ENCODE peak calls at places on chromosomes 16 and 17, in seven cellular contexts. U, J, S, L, I, Y and Q are unnamed samples.

GRCh38 chr16:54325616-54326265 is 39.2 kb upstream of the IRX3 start:
- DNase-seq in U (no peak), J (no peak), S (no peak), L (no peak), I (no peak), Y (no peak), Q (no peak)

GRCh38 chr17:42518755-42519545 is 17.1 kb upstream of the NAGLU start:
- DNase-seq in U (no peak), J (peak; percentile 55), S (peak; percentile 80), L (peak; percentile 77), I (peak; percentile 91), Y (peak; percentile 89), Q (peak; percentile 62)

GRCh38 chr16:78478267-78478821 is 378.9 kb downstream of the WWOX start:
- DNase-seq in U (no peak), J (no peak), S (no peak), L (no peak), I (no peak), Y (no peak), Q (no peak)

GRCh38 chr17:19800571-19800970 is 52.5 kb upstream of the ALDH3A1 start:
- DNase-seq in U (no peak), J (no peak), S (no peak), L (no peak), I (no peak), Y (no peak), Q (no peak)

GRCh38 chr17:67491009-67491677 is 114.1 kb downstream of the PITPNC1 start:
- DNase-seq in U (peak; percentile 89), J (peak; percentile 89), S (peak; percentile 95), L (peak; percentile 96), I (peak; percentile 72), Y (peak; percentile 83), Q (peak; percentile 90)

GRCh38 chr17:77366558-77367245 is 225.9 kb downstream of the SEC14L1 start:
- DNase-seq in U (peak; percentile 23), J (no peak), S (peak; percentile 29), L (no peak), I (peak; percentile 49), Y (no peak), Q (peak; percentile 74)

GRCh38 chr16:85586360-85587145 is 26.6 kb upstream of the GSE1 start:
- DNase-seq in U (no peak), J (peak; percentile 59), S (no peak), L (no peak), I (peak; percentile 46), Y (no peak), Q (no peak)

GRCh38 chr17:21318439-21318838 is 33.9 kb downstream of the MAP2K3 start:
- DNase-seq in U (no peak), J (no peak), S (no peak), L (no peak), I (no peak), Y (no peak), Q (peak; percentile 40)

GRCh38 chr17:77343031-77343866 is 202.5 kb downstream of the SEC14L1 start:
- DNase-seq in U (no peak), J (no peak), S (no peak), L (peak; percentile 9), I (no peak), Y (no peak), Q (no peak)

GRCh38 chr17:37818689-37819088 is 73.8 kb upstream of the HNF1B start:
- DNase-seq in U (no peak), J (no peak), S (no peak), L (no peak), I (peak; percentile 45), Y (peak; percentile 77), Q (no peak)

GRCh38 chr17:75515229-75515522 is 161 bp downstream of the CASKIN2 start:
- DNase-seq in U (no peak), J (no peak), S (no peak), L (no peak), I (no peak), Y (no peak), Q (no peak)

GRCh38 chr16:70659546-70659945 is 13.2 kb downstream of the IL34 start:
- DNase-seq in U (no peak), J (no peak), S (no peak), L (no peak), I (no peak), Y (no peak), Q (peak; percentile 43)

GRCh38 chr16:24876231-24876630 is 30.5 kb downstream of the SLC5A11 start:
- DNase-seq in U (no peak), J (no peak), S (no peak), L (no peak), I (peak; percentile 60), Y (no peak), Q (no peak)

GRCh38 chr16:67443299-67443698 is 12.4 kb downstream of the HSD11B2 start:
- DNase-seq in U (peak; percentile 80), J (no peak), S (peak; percentile 58), L (peak; percentile 83), I (peak; percentile 50), Y (no peak), Q (no peak)

GRCh38 chr17:79832211-79833109 is 6.8 kb downstream of the CBX4 start:
- DNase-seq in U (no peak), J (peak; percentile 43), S (no peak), L (no peak), I (no peak), Y (peak; percentile 61), Q (no peak)

GRCh38 chr17:57091186-57091618 is 6.2 kb downstream of the AKAP1 start:
- DNase-seq in U (peak; percentile 55), J (peak; percentile 73), S (peak; percentile 94), L (peak; percentile 77), I (no peak), Y (no peak), Q (no peak)

GRCh38 chr17:21213491-21214014 is 408 bp downstream of the TMEM11 start:
- DNase-seq in U (peak; percentile 30), J (no peak), S (no peak), L (no peak), I (peak; percentile 52), Y (no peak), Q (no peak)

GRCh38 chr17:82107341-82107860 is 9.4 kb upstream of the FASN start:
- DNase-seq in U (no peak), J (no peak), S (no peak), L (no peak), I (no peak), Y (no peak), Q (no peak)

GRCh38 chr17:4945176-4945943 is 3.0 kb downstream of the PFN1 start:
- DNase-seq in U (peak; percentile 86), J (peak; percentile 49), S (peak; percentile 89), L (peak; percentile 93), I (peak; percentile 88), Y (peak; percentile 90), Q (peak; percentile 76)

GRCh38 chr16:15899538-15900100 is 11.2 kb upstream of the CEP20 start:
- DNase-seq in U (no peak), J (no peak), S (no peak), L (no peak), I (peak; percentile 61), Y (peak; percentile 100), Q (peak; percentile 40)

GRCh38 chr16:17885659-17886200 is 415.0 kb upstream of the XYLT1 start:
- DNase-seq in U (no peak), J (no peak), S (no peak), L (no peak), I (no peak), Y (no peak), Q (no peak)

GRCh38 chr17:74527081-74527480 is 4.2 kb downstream of the CD300LB start:
- DNase-seq in U (no peak), J (no peak), S (no peak), L (no peak), I (no peak), Y (no peak), Q (peak; percentile 30)

GRCh38 chr16:1172651-1173050 is 19.7 kb downstream of the CACNA1H start:
- DNase-seq in U (no peak), J (no peak), S (no peak), L (no peak), I (no peak), Y (no peak), Q (no peak)

GRCh38 chr17:48612854-48613691 is 2.0 kb downstream of the HOXB8 start:
- DNase-seq in U (no peak), J (no peak), S (no peak), L (no peak), I (peak; percentile 49), Y (peak; percentile 38), Q (no peak)

GRCh38 chr17:48749621-48750553 is 21.3 kb upstream of the HOXB13 start:
- DNase-seq in U (no peak), J (no peak), S (no peak), L (no peak), I (no peak), Y (no peak), Q (no peak)

GRCh38 chr16:46688101-46688656 is 799 bp downstream of the VPS35 start:
- DNase-seq in U (peak; percentile 44), J (no peak), S (peak; percentile 52), L (no peak), I (peak; percentile 51), Y (no peak), Q (no peak)

GRCh38 chr16:28184625-28185024 is 27.1 kb downstream of the XPO6 start:
- DNase-seq in U (no peak), J (no peak), S (no peak), L (no peak), I (no peak), Y (no peak), Q (no peak)

GRCh38 chr16:28186752-28187151 is 25.0 kb downstream of the XPO6 start:
- DNase-seq in U (no peak), J (no peak), S (no peak), L (no peak), I (no peak), Y (peak; percentile 35), Q (no peak)

GRCh38 chr16:28189237-28189636 is 22.5 kb downstream of the XPO6 start:
- DNase-seq in U (no peak), J (no peak), S (no peak), L (no peak), I (no peak), Y (no peak), Q (peak; percentile 57)

GRCh38 chr16:28188085-28188916 is 23.5 kb downstream of the XPO6 start:
- DNase-seq in U (no peak), J (no peak), S (no peak), L (no peak), I (no peak), Y (no peak), Q (no peak)

GRCh38 chr16:28187595-28188004 is 24.2 kb downstream of the XPO6 start:
- DNase-seq in U (no peak), J (no peak), S (no peak), L (no peak), I (no peak), Y (peak; percentile 21), Q (no peak)
- H3K4me1 ChIP-seq in U (peaks cover 8% of the 10 kb centered on the region), J (peaks cover 12% of the 10 kb centered on the region), S (peaks cover 82% of the 10 kb centered on the region), L (no peaks in the 10 kb centered on the region), I (peaks cover 66% of the 10 kb centered on the region), Y (peaks cover 37% of the 10 kb centered on the region), Q (peaks cover 75% of the 10 kb centered on the region)

GRCh38 chr17:15651001-15651582 is 31.6 kb upstream of the FBXW10B start:
- DNase-seq in U (no peak), J (no peak), S (no peak), L (no peak), I (peak; percentile 17), Y (peak; percentile 45), Q (no peak)
- H3K27ac ChIP-seq in U (peak overlapping the region; percentile 76), J (peak overlapping the region; percentile 85), S (peak overlapping the region; percentile 86), L (peak overlapping the region; percentile 85), I (peak overlapping the region; percentile 89), Y (peak overlapping the region; percentile 97), Q (peak overlapping the region; percentile 51)

GRCh38 chr16:55330726-55331647 is 7.0 kb downstream of the IRX6 start:
- DNase-seq in U (no peak), J (peak; percentile 17), S (peak; percentile 54), L (no peak), I (no peak), Y (no peak), Q (no peak)
- H3K4me3 ChIP-seq in U (no peak overlapping the region), J (peak overlapping the region; percentile 39), S (peak overlapping the region; percentile 16), L (peak overlapping the region; percentile 26), I (no peak overlapping the region), Y (no peak overlapping the region), Q (no peak overlapping the region)

GRCh38 chr17:17759164-17759563 is 77.6 kb downstream of the SREBF1 start:
- DNase-seq in U (no peak), J (no peak), S (no peak), L (no peak), I (no peak), Y (peak; percentile 11), Q (no peak)
- H3K4me1 ChIP-seq in U (no peaks in the 10 kb centered on the region), J (peaks cover 45% of the 10 kb centered on the region), S (peaks cover 10% of the 10 kb centered on the region), L (no peaks in the 10 kb centered on the region), I (no peaks in the 10 kb centered on the region), Y (no peaks in the 10 kb centered on the region), Q (no peaks in the 10 kb centered on the region)